ENCODE peak calls at places on chromosome 9, in five cellular contexts. O is lower lobe of right lung, D is mammary epithelial cell, U is breast epithelium, L is trophoblast cell. X is an unnamed sample. For H3K27me3, the result is how much of the 10 kb centered on the place peaks cover.

GRCh38 chr9:13990336-13990735 is 323.6 kb downstream of the NFIB start:
- DNase-seq in O (no peak), D (no peak), U (no peak), L (no peak), X (no peak)

GRCh38 chr9:86405086-86405491 is 50.9 kb upstream of the TUT7 start:
- DNase-seq in O (no peak), D (no peak), U (no peak), L (no peak), X (no peak)

GRCh38 chr9:105413486-105414068 is 34.3 kb upstream of the FSD1L start:
- DNase-seq in O (no peak), D (peak), U (no peak), L (no peak), X (peak)

GRCh38 chr9:132274861-132275260 is 79.9 kb downstream of the SETX start:
- DNase-seq in O (no peak), D (no peak), U (no peak), L (no peak), X (no peak)

GRCh38 chr9:16145196-16145950 is 592.5 kb downstream of the CCDC171 start:
- DNase-seq in O (no peak), D (peak), U (no peak), L (no peak), X (peak)

GRCh38 chr9:3733039-3733408 is 207.2 kb upstream of the RFX3 start:
- DNase-seq in O (no peak), D (no peak), U (no peak), L (no peak), X (no peak)

GRCh38 chr9:121966706-121967105 is 126.4 kb downstream of the TTLL11 start:
- DNase-seq in O (no peak), D (no peak), U (no peak), L (no peak), X (no peak)

GRCh38 chr9:129633848-129634247 is 7.9 kb downstream of the NTMT1 start:
- DNase-seq in O (no peak), D (no peak), U (no peak), L (no peak), X (no peak)

GRCh38 chr9:137645211-137645610 is 26.4 kb downstream of the EHMT1 start:
- DNase-seq in O (no peak), D (no peak), U (no peak), L (no peak), X (no peak)

GRCh38 chr9:70256123-70256551 is 2.6 kb upstream of the SMC5 start:
- DNase-seq in O (no peak), D (peak), U (no peak), L (no peak), X (peak)
- H3K27me3 ChIP-seq in O (under half), D (under half), U (under half), L (under half), X (under half)

GRCh38 chr9:136090768-136091581 is 4.1 kb downstream of the NACC2 start:
- DNase-seq in O (peak), D (no peak), U (no peak), L (no peak), X (no peak)
- H3K4me3 ChIP-seq in O (no peak), D (no peak), U (no peak), L (no peak), X (no peak)

GRCh38 chr9:97848237-97848581 is 4.8 kb upstream of the FOXE1 start:
- DNase-seq in O (no peak), D (no peak), U (no peak), L (no peak), X (no peak)
- H3K27me3 ChIP-seq in O (half or more), D (under half), U (half or more), L (half or more), X (under half)

GRCh38 chr9:98057095-98057799 is 715 bp downstream of the NANS start:
- DNase-seq in O (no peak), D (peak), U (no peak), L (no peak), X (no peak)

GRCh38 chr9:98062161-98062560 is 5.6 kb downstream of the NANS start:
- DNase-seq in O (no peak), D (no peak), U (no peak), L (no peak), X (no peak)

GRCh38 chr9:98054376-98054951 is 2.1 kb upstream of the NANS start:
- DNase-seq in O (no peak), D (no peak), U (no peak), L (no peak), X (no peak)

DNA sequence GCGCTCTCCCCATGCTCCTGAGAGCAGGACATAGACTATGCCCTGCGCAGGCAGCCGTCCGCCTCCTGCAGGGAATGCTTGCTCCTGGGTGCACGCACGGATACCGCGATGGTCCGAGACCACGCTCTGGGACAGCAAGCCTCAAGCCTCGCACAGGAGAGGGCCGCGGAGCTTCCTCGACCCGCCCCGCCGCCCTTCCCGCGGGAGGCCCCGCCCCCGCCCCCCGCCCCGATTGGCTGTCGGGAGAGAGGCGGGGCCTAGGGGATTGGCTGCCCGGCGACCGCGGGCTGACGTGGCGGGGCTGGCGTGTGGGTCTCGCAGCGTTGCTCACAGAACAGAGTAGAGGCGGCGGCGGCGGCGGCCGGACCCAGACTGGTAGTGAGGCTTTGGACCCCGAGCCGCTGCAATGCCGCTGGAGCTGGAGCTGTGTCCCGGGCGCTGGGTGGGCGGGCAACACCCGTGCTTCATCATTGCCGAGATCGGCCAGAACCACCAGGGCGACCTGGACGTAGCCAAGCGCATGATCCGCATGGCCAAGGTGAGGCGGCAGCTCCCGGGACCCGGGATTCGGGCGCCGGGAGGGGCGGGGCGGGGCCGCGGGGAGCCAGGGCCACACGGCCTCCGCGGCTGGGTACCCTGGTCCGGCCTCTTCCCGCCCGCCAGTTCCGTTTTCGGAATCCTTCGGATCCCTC is at the start of gene NANS:
- DNase-seq in O (peak), D (peak), U (peak), L (peak), X (peak)
- H3K4me3 ChIP-seq in O (peak), D (peak), U (peak), L (peak), X (peak)

GRCh38 chr9:135286961-135287360 is 192.6 kb upstream of the PPP1R26 start:
- DNase-seq in O (peak), D (no peak), U (no peak), L (no peak), X (no peak)

GRCh38 chr9:135287627-135288026 is 192.0 kb upstream of the PPP1R26 start:
- DNase-seq in O (no peak), D (no peak), U (no peak), L (peak), X (no peak)

GRCh38 chr9:135288941-135289534 is 190.5 kb upstream of the PPP1R26 start:
- DNase-seq in O (no peak), D (no peak), U (no peak), L (no peak), X (no peak)

GRCh38 chr9:135290086-135290485 is 189.5 kb upstream of the PPP1R26 start:
- DNase-seq in O (no peak), D (no peak), U (no peak), L (peak), X (no peak)

GRCh38 chr9:135288054-135288453 is 191.5 kb upstream of the PPP1R26 start:
- DNase-seq in O (no peak), D (no peak), U (no peak), L (no peak), X (no peak)
- H3K27me3 ChIP-seq in O (under half), D (under half), U (under half), L (under half), X (under half)

X was measured in MG63.